ENCODE peak calls at places on chromosomes 12 and 14, in four cellular contexts. I is M059J, F is body of pancreas, O is T-helper 2 cell. T is an unnamed sample.

GRCh38 chr12:88993655-88994054 is 358.6 kb downstream of the DUSP6 start:
- DNase-seq in I (peak), O (no peak), F (no peak), T (no peak)

GRCh38 chr12:15151141-15152091 is 69.8 kb downstream of the RERG start:
- DNase-seq in F (no peak), O (no peak), I (peak), T (no peak)

GRCh38 chr12:106861984-106862894 is 87.8 kb downstream of the RIC8B start:
- DNase-seq in F (no peak), I (peak), O (no peak), T (no peak)

GRCh38 chr12:89324437-89324836 is 27.9 kb downstream of the DUSP6 start:
- DNase-seq in I (no peak), F (no peak), O (no peak), T (no peak)

GRCh38 chr14:105941226-105942166 is 415.1 kb downstream of the TMEM121 start:
- DNase-seq in O (no peak), F (no peak), I (no peak), T (peak)

GRCh38 chr12:109581856-109582255 is 8.3 kb downstream of the MVK start:
- DNase-seq in I (peak), F (no peak), O (no peak), T (no peak)

GRCh38 chr12:8038659-8039114 is 6.2 kb downstream of the FOXJ2 start:
- DNase-seq in I (peak), F (peak), O (peak), T (no peak)

GRCh38 chr14:52124791-52125661 is 56.2 kb upstream of the NID2 start:
- DNase-seq in O (peak), F (no peak), I (peak), T (no peak)

GRCh38 chr14:105477659-105478623 is 3.3 kb downstream of the CRIP2 start:
- DNase-seq in O (peak), I (no peak), F (no peak), T (no peak)

GRCh38 chr14:34722723-34723545 is 8.5 kb upstream of the CFL2 start:
- DNase-seq in O (peak), I (peak), F (peak), T (peak)

GRCh38 chr14:23145794-23146422 is 26.9 kb upstream of the CEBPE start:
- DNase-seq in I (no peak), F (no peak), O (no peak), T (no peak)

GRCh38 chr12:88802307-88802706 is 222.0 kb upstream of the KITLG start:
- DNase-seq in F (no peak), O (no peak), I (no peak), T (no peak)